ENCODE peak calls at places on chromosomes 4 and X, in four cellular contexts. K is stimulated activated CD4-positive, alpha-beta T cell treated with anti-CD3 and anti-CD28 coated beads, Interleukin-1b, Interleukin-23, amount 100 ng/mL, for 24 hours; C is nucleus accumbens; A is astrocyte. U is an unnamed sample.

GRCh38 chrX:137926090-137926489 is 360.2 kb downstream of the ZIC3 start:
- DNase-seq in C (no peak), A (no peak), K (no peak), U (no peak)

GRCh38 chr4:112069110-112069509 is 76.1 kb upstream of the FAM241A start:
- DNase-seq in A (peak), K (no peak), C (no peak), U (peak)

GRCh38 chr4:27154706-27155105 is 294.1 kb downstream of the STIM2 start:
- DNase-seq in K (no peak), A (peak), C (no peak), U (peak)

GRCh38 chr4:27463816-27464215 is 603.2 kb downstream of the STIM2 start:
- DNase-seq in K (no peak), C (no peak), A (peak), U (peak)

GRCh38 chr4:8365353-8365752 is 75.2 kb downstream of the ACOX3 start:
- DNase-seq in C (no peak), K (no peak), A (no peak), U (no peak)

GRCh38 chr4:113435893-113436292 is 325.6 kb downstream of the CAMK2D start:
- DNase-seq in A (peak), K (no peak), C (peak), U (peak)

GRCh38 chr4:174016251-174016650 is 267.2 kb downstream of the FBXO8 start:
- DNase-seq in A (no peak), C (no peak), K (no peak), U (no peak)

GRCh38 chr4:80243274-80244018 is 23.0 kb upstream of the FGF5 start:
- DNase-seq in A (no peak), K (no peak), C (no peak), U (no peak)

GRCh38 chr4:22667332-22667731 is 25.4 kb upstream of the GBA3 start:
- DNase-seq in K (no peak), C (no peak), A (no peak), U (no peak)

GRCh38 chr4:2257361-2258001 is 4.4 kb downstream of the MXD4 start:
- DNase-seq in A (no peak), C (no peak), K (no peak), U (no peak)

GRCh38 chr4:81465668-81466357 is 5.9 kb downstream of the RASGEF1B start:
- DNase-seq in K (no peak), A (no peak), C (no peak), U (no peak)

GRCh38 chr4:171621646-171622045 is 191.6 kb upstream of the GALNTL6 start:
- DNase-seq in K (no peak), C (no peak), A (no peak), U (no peak)

GRCh38 chrX:45667666-45668065 is 467.0 kb upstream of the DIPK2B start:
- DNase-seq in C (no peak), K (no peak), A (peak), U (peak)

GRCh38 chr4:143178923-143179322 is 5.8 kb upstream of the USP38 start:
- DNase-seq in K (no peak), A (no peak), C (no peak), U (no peak)

GRCh38 chr4:82797048-82797590 is 1.5 kb downstream of the SCD5 start:
- DNase-seq in K (no peak), A (no peak), C (peak), U (no peak)

GRCh38 chr4:1049591-1049905 is 38.1 kb downstream of the FGFRL1 start:
- DNase-seq in C (no peak), K (no peak), A (no peak), U (no peak)

GRCh38 chrX:5236749-5237148 is 991.9 kb downstream of the NLGN4X start:
- DNase-seq in A (no peak), K (no peak), C (no peak), U (no peak)

GRCh38 chr4:102847687-102848086 is 20.3 kb upstream of the UBE2D3 start:
- DNase-seq in C (no peak), K (no peak), A (no peak), U (no peak)

GRCh38 chr4:182155806-182156205 is 87.4 kb upstream of the TENM3 start:
- DNase-seq in A (no peak), K (no peak), C (no peak), U (peak)

GRCh38 chr4:1399508-1400190 is 6.6 kb downstream of the NKX1-1 start:
- DNase-seq in A (no peak), K (no peak), C (no peak), U (no peak)

GRCh38 chr4:41012308-41012707 is 202.0 kb downstream of the APBB2 start:
- DNase-seq in A (peak), C (no peak), K (no peak), U (peak)